ENCODE peak calls at places on chromosomes 11 and 22, in nine cellular contexts. One of them, this sample, is unnamed. For H3K4me1 and H3K36me3, the result is how much of the 10 kb centered on the place peaks cover.

GRCh38 chr11:83392556-83392955 is 106.4 kb upstream of the CCDC90B start:
- DNase-seq in uterus: no peak
- DNase-seq in right lobe of liver: no peak
- DNase-seq in breast epithelium: no peak
- DNase-seq in upper lobe of right lung: no peak
- DNase-seq in heart left ventricle: no peak
- DNase-seq in stomach: no peak
- DNase-seq in neural progenitor cell: no peak
- DNase-seq in kidney: no peak
- DNase-seq in this sample: no peak

GRCh38 chr11:46359936-46360335 is 12.7 kb downstream of the DGKZ start:
- DNase-seq in uterus: no peak
- DNase-seq in right lobe of liver: no peak
- DNase-seq in breast epithelium: no peak
- DNase-seq in upper lobe of right lung: no peak
- DNase-seq in heart left ventricle: no peak
- DNase-seq in stomach: no peak
- DNase-seq in neural progenitor cell: no peak
- DNase-seq in kidney: no peak
- DNase-seq in this sample: no peak

GRCh38 chr11:65780770-65781151 is at the start of gene AP5B1:
- DNase-seq in uterus: no peak
- DNase-seq in right lobe of liver: peak
- DNase-seq in breast epithelium: peak
- DNase-seq in upper lobe of right lung: peak
- DNase-seq in heart left ventricle: peak
- DNase-seq in stomach: peak
- DNase-seq in neural progenitor cell: peak
- DNase-seq in kidney: peak
- DNase-seq in this sample: peak

GRCh38 chr11:129815596-129816461 is at the start of gene TMEM45B:
- DNase-seq in uterus: no peak
- DNase-seq in right lobe of liver: peak
- DNase-seq in breast epithelium: peak
- DNase-seq in upper lobe of right lung: peak
- DNase-seq in heart left ventricle: no peak
- DNase-seq in stomach: peak
- DNase-seq in neural progenitor cell: peak
- DNase-seq in kidney: peak
- DNase-seq in this sample: peak

GRCh38 chr11:111309516-111309915 is 11.2 kb downstream of the POU2AF3 start:
- DNase-seq in uterus: no peak
- DNase-seq in right lobe of liver: no peak
- DNase-seq in breast epithelium: no peak
- DNase-seq in upper lobe of right lung: no peak
- DNase-seq in heart left ventricle: no peak
- DNase-seq in stomach: no peak
- DNase-seq in neural progenitor cell: no peak
- DNase-seq in kidney: no peak
- DNase-seq in this sample: no peak

GRCh38 chr22:26364066-26365015 is 64.7 kb upstream of the ASPHD2 start:
- DNase-seq in uterus: peak
- DNase-seq in right lobe of liver: peak
- DNase-seq in breast epithelium: no peak
- DNase-seq in upper lobe of right lung: no peak
- DNase-seq in heart left ventricle: peak
- DNase-seq in stomach: peak
- DNase-seq in neural progenitor cell: peak
- DNase-seq in kidney: no peak
- DNase-seq in this sample: peak

GRCh38 chr22:25775501-25775900 is 33.5 kb downstream of the MYO18B start:
- DNase-seq in uterus: no peak
- DNase-seq in right lobe of liver: no peak
- DNase-seq in breast epithelium: no peak
- DNase-seq in upper lobe of right lung: no peak
- DNase-seq in heart left ventricle: no peak
- DNase-seq in stomach: no peak
- DNase-seq in neural progenitor cell: peak
- DNase-seq in kidney: no peak
- DNase-seq in this sample: peak

GRCh38 chr11:5767056-5767455 is 13.0 kb downstream of the OR52N4 start:
- DNase-seq in uterus: no peak
- DNase-seq in right lobe of liver: no peak
- DNase-seq in breast epithelium: no peak
- DNase-seq in upper lobe of right lung: no peak
- DNase-seq in heart left ventricle: no peak
- DNase-seq in stomach: no peak
- DNase-seq in neural progenitor cell: no peak
- DNase-seq in kidney: no peak
- DNase-seq in this sample: no peak

GRCh38 chr11:124172076-124172475 is 11.1 kb upstream of the OR10D3 start:
- DNase-seq in uterus: no peak
- DNase-seq in right lobe of liver: no peak
- DNase-seq in breast epithelium: no peak
- DNase-seq in upper lobe of right lung: no peak
- DNase-seq in heart left ventricle: no peak
- DNase-seq in stomach: no peak
- DNase-seq in neural progenitor cell: no peak
- DNase-seq in kidney: no peak
- DNase-seq in this sample: no peak

GRCh38 chr11:77473001-77473800 is 693 bp downstream of the PAK1 start:
- DNase-seq in uterus: peak
- DNase-seq in right lobe of liver: peak
- DNase-seq in breast epithelium: peak
- DNase-seq in upper lobe of right lung: peak
- DNase-seq in heart left ventricle: peak
- DNase-seq in stomach: peak
- DNase-seq in neural progenitor cell: peak
- DNase-seq in kidney: peak
- DNase-seq in this sample: peak

GRCh38 chr22:32617271-32617670 is 142.7 kb downstream of the FBXO7 start:
- DNase-seq in uterus: peak
- DNase-seq in right lobe of liver: no peak
- DNase-seq in breast epithelium: no peak
- DNase-seq in upper lobe of right lung: no peak
- DNase-seq in heart left ventricle: no peak
- DNase-seq in stomach: no peak
- DNase-seq in neural progenitor cell: no peak
- DNase-seq in kidney: no peak
- DNase-seq in this sample: peak

GRCh38 chr22:21015051-21016006 is at the start of gene P2RX6:
- DNase-seq in uterus: no peak
- DNase-seq in right lobe of liver: peak
- DNase-seq in breast epithelium: no peak
- DNase-seq in upper lobe of right lung: no peak
- DNase-seq in heart left ventricle: peak
- DNase-seq in stomach: no peak
- DNase-seq in neural progenitor cell: no peak
- DNase-seq in kidney: peak
- DNase-seq in this sample: no peak

GRCh38 chr11:10666976-10667892 is 26.3 kb downstream of the IRAG1 start:
- DNase-seq in uterus: no peak
- DNase-seq in right lobe of liver: no peak
- DNase-seq in breast epithelium: no peak
- DNase-seq in upper lobe of right lung: no peak
- DNase-seq in heart left ventricle: no peak
- DNase-seq in stomach: no peak
- DNase-seq in neural progenitor cell: no peak
- DNase-seq in kidney: no peak
- DNase-seq in this sample: no peak

GRCh38 chr22:42992886-42993479 is 22.0 kb downstream of the PACSIN2 start:
- DNase-seq in uterus: no peak
- DNase-seq in right lobe of liver: no peak
- DNase-seq in breast epithelium: no peak
- DNase-seq in upper lobe of right lung: no peak
- DNase-seq in heart left ventricle: no peak
- DNase-seq in stomach: peak
- DNase-seq in neural progenitor cell: no peak
- DNase-seq in kidney: no peak
- DNase-seq in this sample: no peak

GRCh38 chr22:42990131-42990838 is 24.7 kb downstream of the PACSIN2 start:
- DNase-seq in uterus: no peak
- DNase-seq in right lobe of liver: no peak
- DNase-seq in breast epithelium: no peak
- DNase-seq in upper lobe of right lung: no peak
- DNase-seq in heart left ventricle: no peak
- DNase-seq in stomach: no peak
- DNase-seq in neural progenitor cell: peak
- DNase-seq in kidney: no peak
- DNase-seq in this sample: no peak

GRCh38 chr22:42992092-42992491 is 22.9 kb downstream of the PACSIN2 start:
- DNase-seq in uterus: no peak
- DNase-seq in right lobe of liver: no peak
- DNase-seq in breast epithelium: no peak
- DNase-seq in upper lobe of right lung: no peak
- DNase-seq in heart left ventricle: no peak
- DNase-seq in stomach: no peak
- DNase-seq in neural progenitor cell: no peak
- DNase-seq in kidney: no peak
- DNase-seq in this sample: no peak

GRCh38 chr22:42993651-42994275 is 21.2 kb downstream of the PACSIN2 start:
- DNase-seq in uterus: no peak
- DNase-seq in right lobe of liver: no peak
- DNase-seq in breast epithelium: no peak
- DNase-seq in upper lobe of right lung: no peak
- DNase-seq in heart left ventricle: no peak
- DNase-seq in stomach: peak
- DNase-seq in neural progenitor cell: no peak
- DNase-seq in kidney: no peak
- DNase-seq in this sample: no peak

GRCh38 chr22:42991010-42991651 is 23.8 kb downstream of the PACSIN2 start:
- DNase-seq in uterus: no peak
- DNase-seq in right lobe of liver: no peak
- DNase-seq in breast epithelium: no peak
- DNase-seq in upper lobe of right lung: no peak
- DNase-seq in heart left ventricle: no peak
- DNase-seq in stomach: no peak
- DNase-seq in neural progenitor cell: no peak
- DNase-seq in kidney: no peak
- DNase-seq in this sample: no peak
- H3K4me1 ChIP-seq in uterus: under half
- H3K4me1 ChIP-seq in right lobe of liver: under half
- H3K4me1 ChIP-seq in breast epithelium: under half
- H3K4me1 ChIP-seq in upper lobe of right lung: under half
- H3K4me1 ChIP-seq in heart left ventricle: under half
- H3K4me1 ChIP-seq in stomach: half or more
- H3K4me1 ChIP-seq in neural progenitor cell: under half
- H3K4me1 ChIP-seq in kidney: under half
- H3K4me1 ChIP-seq in this sample: under half

GRCh38 chr11:19661827-19662226 is 50.8 kb upstream of the NAV2 start:
- DNase-seq in uterus: no peak
- DNase-seq in right lobe of liver: no peak
- DNase-seq in breast epithelium: no peak
- DNase-seq in upper lobe of right lung: no peak
- DNase-seq in heart left ventricle: no peak
- DNase-seq in stomach: no peak
- DNase-seq in neural progenitor cell: no peak
- DNase-seq in kidney: no peak
- DNase-seq in this sample: no peak

GRCh38 chr11:19670030-19670761 is 42.4 kb upstream of the NAV2 start:
- DNase-seq in uterus: peak
- DNase-seq in right lobe of liver: no peak
- DNase-seq in breast epithelium: no peak
- DNase-seq in upper lobe of right lung: no peak
- DNase-seq in heart left ventricle: no peak
- DNase-seq in stomach: no peak
- DNase-seq in neural progenitor cell: peak
- DNase-seq in kidney: no peak
- DNase-seq in this sample: no peak

GRCh38 chr11:19669511-19669910 is 43.1 kb upstream of the NAV2 start:
- DNase-seq in uterus: no peak
- DNase-seq in right lobe of liver: no peak
- DNase-seq in breast epithelium: no peak
- DNase-seq in upper lobe of right lung: no peak
- DNase-seq in heart left ventricle: no peak
- DNase-seq in stomach: no peak
- DNase-seq in neural progenitor cell: no peak
- DNase-seq in kidney: no peak
- DNase-seq in this sample: no peak

GRCh38 chr11:19664896-19665548 is 47.6 kb upstream of the NAV2 start:
- DNase-seq in uterus: no peak
- DNase-seq in right lobe of liver: no peak
- DNase-seq in breast epithelium: no peak
- DNase-seq in upper lobe of right lung: no peak
- DNase-seq in heart left ventricle: no peak
- DNase-seq in stomach: no peak
- DNase-seq in neural progenitor cell: no peak
- DNase-seq in kidney: no peak
- DNase-seq in this sample: no peak

GRCh38 chr11:19666951-19667350 is 45.7 kb upstream of the NAV2 start:
- DNase-seq in uterus: no peak
- DNase-seq in right lobe of liver: no peak
- DNase-seq in breast epithelium: no peak
- DNase-seq in upper lobe of right lung: no peak
- DNase-seq in heart left ventricle: no peak
- DNase-seq in stomach: no peak
- DNase-seq in neural progenitor cell: no peak
- DNase-seq in kidney: no peak
- DNase-seq in this sample: no peak
- TF ChIP-seq CTCF in uterus: no peak
- TF ChIP-seq CTCF in right lobe of liver: no peak
- TF ChIP-seq CTCF in breast epithelium: no peak
- TF ChIP-seq CTCF in upper lobe of right lung: no peak
- TF ChIP-seq CTCF in heart left ventricle: no peak
- TF ChIP-seq CTCF in stomach: no peak
- TF ChIP-seq CTCF in neural progenitor cell: no peak
- TF ChIP-seq CTCF in kidney: no peak
- TF ChIP-seq CTCF in this sample: no peak

GRCh38 chr22:41891407-41891806 is 23.5 kb downstream of the SHISA8 start:
- DNase-seq in uterus: no peak
- DNase-seq in right lobe of liver: no peak
- DNase-seq in breast epithelium: no peak
- DNase-seq in upper lobe of right lung: no peak
- DNase-seq in heart left ventricle: no peak
- DNase-seq in stomach: no peak
- DNase-seq in neural progenitor cell: no peak
- DNase-seq in kidney: no peak
- DNase-seq in this sample: no peak
- H3K36me3 ChIP-seq in uterus: under half
- H3K36me3 ChIP-seq in right lobe of liver: half or more
- H3K36me3 ChIP-seq in breast epithelium: under half
- H3K36me3 ChIP-seq in upper lobe of right lung: half or more
- H3K36me3 ChIP-seq in heart left ventricle: under half
- H3K36me3 ChIP-seq in stomach: half or more
- H3K36me3 ChIP-seq in neural progenitor cell: under half
- H3K36me3 ChIP-seq in kidney: under half
- H3K36me3 ChIP-seq in this sample: half or more

DNA sequence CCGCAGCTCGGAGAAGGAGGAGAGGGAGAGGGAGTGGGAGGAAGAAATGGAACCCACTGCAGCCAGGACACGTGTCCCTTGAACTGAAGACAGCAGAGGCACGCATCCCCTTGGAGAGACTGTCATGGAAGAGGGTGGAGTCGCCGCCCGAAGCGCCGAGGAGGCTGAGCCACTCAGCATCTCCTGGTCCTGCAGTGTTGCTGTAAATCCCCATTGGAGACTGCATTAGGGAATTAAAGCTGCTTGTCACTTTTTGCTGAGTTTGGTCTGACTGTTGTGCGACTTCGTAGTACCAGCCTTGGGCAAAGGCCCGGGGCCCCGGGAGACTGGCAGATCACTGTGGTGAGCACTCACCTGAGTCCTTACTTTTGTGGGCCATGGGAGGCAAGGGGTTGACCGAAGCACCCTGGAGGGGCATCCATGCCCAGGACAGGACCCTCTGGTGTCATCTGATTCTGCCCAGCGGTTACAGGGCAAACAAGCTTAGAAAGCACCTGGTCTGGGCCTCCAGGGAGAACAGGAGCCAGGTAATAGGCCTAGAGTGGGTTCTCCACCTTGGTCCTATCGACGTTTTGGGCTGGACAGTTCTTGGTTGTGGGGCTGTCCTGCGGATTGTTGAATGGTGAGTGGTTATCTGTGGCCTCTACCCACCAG is 797 bp downstream of the VPREB1 start:
- DNase-seq in uterus: no peak
- DNase-seq in right lobe of liver: no peak
- DNase-seq in breast epithelium: no peak
- DNase-seq in upper lobe of right lung: no peak
- DNase-seq in heart left ventricle: no peak
- DNase-seq in stomach: no peak
- DNase-seq in neural progenitor cell: no peak
- DNase-seq in kidney: no peak
- DNase-seq in this sample: no peak
- H3K4me1 ChIP-seq in uterus: under half
- H3K4me1 ChIP-seq in right lobe of liver: under half
- H3K4me1 ChIP-seq in breast epithelium: under half
- H3K4me1 ChIP-seq in upper lobe of right lung: under half
- H3K4me1 ChIP-seq in heart left ventricle: under half
- H3K4me1 ChIP-seq in stomach: under half
- H3K4me1 ChIP-seq in neural progenitor cell: under half
- H3K4me1 ChIP-seq in kidney: under half
- H3K4me1 ChIP-seq in this sample: under half